ENCODE peak calls at places on chromosomes 3 and 15, in five cellular contexts. B is uterus, M is esophagus squamous epithelium, K is tibial nerve, D is K562. U is an unnamed sample.

GRCh38 chr3:118472586-118472985 is 562.1 kb downstream of the IGSF11 start:
- DNase-seq in B (no peak), M (no peak), K (no peak), D (no peak), U (no peak)

GRCh38 chr3:193852901-193853300 is 259.9 kb downstream of the OPA1 start:
- DNase-seq in B (no peak), M (no peak), K (no peak), D (no peak), U (no peak)

GRCh38 chr15:56146756-56147155 is 96.9 kb downstream of the RFX7 start:
- DNase-seq in B (no peak), M (no peak), K (no peak), D (no peak), U (no peak)

GRCh38 chr15:62486041-62486440 is 321.0 kb upstream of the C2CD4B start:
- DNase-seq in B (no peak), M (no peak), K (no peak), D (no peak), U (no peak)

GRCh38 chr3:159882367-159882766 is 106.3 kb upstream of the IL12A start:
- DNase-seq in B (no peak), M (no peak), K (no peak), D (no peak), U (no peak)

GRCh38 chr3:43759297-43759782 is 68.6 kb downstream of the ABHD5 start:
- DNase-seq in B (no peak), M (no peak), K (no peak), D (peak; percentile 49), U (no peak)

GRCh38 chr3:51712020-51712385 is 5.1 kb downstream of the GRM2 start:
- DNase-seq in B (no peak), M (no peak), K (no peak), D (no peak), U (peak; percentile 22)

GRCh38 chr3:168117059-168117458 is 21.3 kb upstream of the GOLIM4 start:
- DNase-seq in B (no peak), M (no peak), K (no peak), D (no peak), U (no peak)

GRCh38 chr3:66534304-66534703 is 33.5 kb upstream of the LRIG1 start:
- DNase-seq in B (no peak), M (no peak), K (no peak), D (no peak), U (no peak)

GRCh38 chr15:60062826-60063225 is 58.7 kb downstream of the FOXB1 start:
- DNase-seq in B (no peak), M (no peak), K (no peak), D (no peak), U (no peak)

GRCh38 chr3:4730734-4731133 is 237.6 kb downstream of the ITPR1 start:
- DNase-seq in B (no peak), M (no peak), K (no peak), D (no peak), U (no peak)

GRCh38 chr15:88334436-88334835 is 77.9 kb upstream of the NTRK3 start:
- DNase-seq in B (no peak), M (no peak), K (no peak), D (no peak), U (no peak)

GRCh38 chr3:59978979-59979378 is 929.2 kb upstream of the CFAP20DC start:
- DNase-seq in B (no peak), M (no peak), K (no peak), D (no peak), U (no peak)

GRCh38 chr3:12127366-12127765 is 31.3 kb downstream of the TIMP4 start:
- DNase-seq in B (no peak), M (no peak), K (no peak), D (no peak), U (no peak)

GRCh38 chr3:62186967-62187366 is 186.4 kb downstream of the FEZF2 start:
- DNase-seq in B (no peak), M (no peak), K (no peak), D (peak; percentile 7), U (no peak)

GRCh38 chr3:56890448-56891083 is 88.8 kb upstream of the ARHGEF3 start:
- DNase-seq in B (no peak), M (no peak), K (no peak), D (no peak), U (no peak)

GRCh38 chr3:38168151-38168987 is 3.0 kb downstream of the OXSR1 start:
- DNase-seq in B (no peak), M (no peak), K (no peak), D (no peak), U (no peak)

GRCh38 chr3:25558106-25558505 is 106.6 kb downstream of the TOP2B start:
- DNase-seq in B (peak; percentile 31), M (no peak), K (no peak), D (no peak), U (no peak)

GRCh38 chr15:48475600-48476395 is 144.6 kb downstream of the DUT start:
- DNase-seq in B (no peak), M (no peak), K (no peak), D (no peak), U (no peak)

GRCh38 chr15:92901053-92901761 is 1.1 kb downstream of the CHD2 start:
- DNase-seq in B (no peak), M (no peak), K (no peak), D (no peak), U (no peak)

GRCh38 chr3:14224895-14225294 is 46.3 kb downstream of the LSM3 start:
- DNase-seq in B (no peak), M (no peak), K (no peak), D (no peak), U (no peak)

GRCh38 chr3:21390856-21391255 is 360.2 kb downstream of the ZNF385D start:
- DNase-seq in B (no peak), M (no peak), K (no peak), D (no peak), U (no peak)

GRCh38 chr3:48989796-48990635 is at the start of gene P4HTM:
- DNase-seq in B (peak; percentile 94), M (no peak), K (peak; percentile 76), D (peak; percentile 78), U (peak; percentile 95)

GRCh38 chr3:63528325-63529000 is 124.0 kb upstream of the SNTN start:
- DNase-seq in B (no peak), M (no peak), K (no peak), D (no peak), U (no peak)

GRCh38 chr3:157134620-157135191 is 25.2 kb downstream of the CCNL1 start:
- DNase-seq in B (no peak), M (no peak), K (peak; percentile 58), D (no peak), U (no peak)

GRCh38 chr15:60355148-60355857 is 42.5 kb downstream of the ANXA2 start:
- DNase-seq in B (no peak), M (no peak), K (no peak), D (no peak), U (no peak)

GRCh38 chr3:129576514-129577345 is 29.7 kb downstream of the PLXND1 start:
- DNase-seq in B (no peak), M (peak; percentile 47), K (no peak), D (no peak), U (no peak)

GRCh38 chr3:13621381-13622221 is 72.7 kb downstream of the FBLN2 start:
- DNase-seq in B (no peak), M (no peak), K (no peak), D (no peak), U (no peak)

GRCh38 chr3:122092460-122093165 is 37.5 kb downstream of the CD86 start:
- DNase-seq in B (no peak), M (no peak), K (no peak), D (peak; percentile 24), U (peak; percentile 57)

GRCh38 chr3:102510663-102511062 is 75.8 kb downstream of the ZPLD1 start:
- DNase-seq in B (no peak), M (no peak), K (no peak), D (no peak), U (no peak)

GRCh38 chr3:160016972-160017371 is 28.3 kb downstream of the IL12A start:
- DNase-seq in B (no peak), M (no peak), K (no peak), D (no peak), U (no peak)

GRCh38 chr3:170848294-170848917 is 21.6 kb downstream of the RPL22L1 start:
- DNase-seq in B (no peak), M (no peak), K (no peak), D (peak; percentile 19), U (no peak)

DNA sequence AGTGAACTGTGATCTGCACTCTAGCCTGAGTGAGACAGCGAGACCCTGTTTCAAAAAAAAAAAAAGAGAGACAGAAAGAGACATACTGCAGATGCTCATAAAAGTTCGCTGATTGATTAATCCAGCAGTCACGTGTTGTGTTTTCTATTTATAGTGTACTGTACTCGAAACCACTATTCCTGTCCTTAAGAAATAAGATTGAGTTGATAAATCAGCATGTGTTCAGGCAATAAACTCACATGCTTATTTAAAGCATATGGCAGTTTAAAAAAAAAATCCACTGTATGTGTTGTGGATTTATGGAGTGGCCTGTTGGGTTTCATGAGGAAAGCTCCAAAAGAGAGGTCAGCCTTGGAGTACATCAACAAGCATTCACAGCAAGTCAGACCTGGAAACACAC is 17.7 kb downstream of the RPL22L1 start:
- DNase-seq in B (no peak), M (no peak), K (no peak), D (no peak), U (no peak)
- TF ChIP-seq POLR2A in B (no peak), M (no peak), K (no peak), D (no peak), U (no peak)

GRCh38 chr3:81218023-81218422 is 543.4 kb downstream of the GBE1 start:
- DNase-seq in B (no peak), M (no peak), K (no peak), D (no peak), U (no peak)
- TF ChIP-seq CTCF in B (no peak), M (no peak), K (no peak), D (no peak), U (no peak)

GRCh38 chr3:174644287-174644686 is 214.8 kb upstream of the NAALADL2 start:
- DNase-seq in B (no peak), M (no peak), K (no peak), D (no peak), U (no peak)

GRCh38 chr3:174640932-174641331 is 218.2 kb upstream of the NAALADL2 start:
- DNase-seq in B (no peak), M (no peak), K (no peak), D (no peak), U (no peak)

GRCh38 chr3:174639970-174640369 is 219.2 kb upstream of the NAALADL2 start:
- DNase-seq in B (no peak), M (no peak), K (no peak), D (no peak), U (no peak)
- H3K27ac ChIP-seq in B (no peak overlapping the region), M (no peak overlapping the region), K (no peak overlapping the region), D (no peak overlapping the region), U (no peak overlapping the region)

DNA sequence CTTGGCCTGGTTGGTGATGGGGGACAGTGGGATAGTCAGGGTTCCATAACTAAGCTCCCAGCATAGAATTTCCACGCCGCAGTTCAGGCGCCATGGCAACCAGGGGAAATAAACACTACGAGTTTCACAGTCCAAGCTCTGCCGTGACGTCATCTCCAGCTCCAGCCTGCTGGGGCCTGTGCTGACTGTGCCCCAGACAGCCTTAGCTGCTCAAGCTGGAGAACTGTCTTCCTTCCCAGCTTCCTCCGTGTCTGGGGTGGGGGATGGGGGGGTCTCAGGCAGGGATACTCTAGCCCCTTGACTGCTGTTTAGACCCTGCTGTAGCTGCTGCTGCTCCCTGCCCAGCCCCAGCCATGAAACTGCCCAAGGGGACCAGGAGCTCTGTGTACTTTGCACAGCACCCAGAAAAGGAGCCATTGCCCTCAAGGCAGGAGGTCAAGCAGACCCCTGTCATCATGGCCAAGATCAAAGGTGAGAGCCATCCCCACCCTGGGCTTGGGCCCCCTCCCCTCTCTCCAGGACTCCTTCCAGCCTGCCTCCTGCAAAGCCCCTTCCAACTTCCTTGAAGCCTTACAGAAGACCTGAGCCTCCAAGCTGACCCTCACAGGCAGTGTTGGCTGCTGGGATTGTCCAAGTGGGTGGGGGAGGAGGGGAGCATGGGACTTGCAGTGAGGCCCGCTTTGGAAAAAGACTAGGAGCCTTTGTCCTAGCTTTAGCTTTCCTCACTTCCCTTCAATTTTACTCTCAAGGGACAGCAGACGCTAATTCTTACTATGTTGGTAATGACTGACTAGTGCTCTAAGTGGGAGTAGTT is 11.4 kb upstream of the CSPG4 start:
- DNase-seq in B (peak; percentile 92), M (no peak), K (peak; percentile 86), D (peak; percentile 70), U (peak; percentile 96)
- TF ChIP-seq POLR2A in B (peak; percentile 27), M (no peak), K (peak; percentile 48), D (no peak), U (no peak)